ENCODE peak calls at places on chromosomes 2 and 18, in seven cellular contexts. W, Y, T, Q, G, F and X are unnamed samples.

GRCh38 chr18:10230072-10230471 is 224.4 kb upstream of the APCDD1 start:
- DNase-seq in W (no peak), Y (no peak), T (peak), Q (no peak), G (no peak), F (no peak), X (peak)

GRCh38 chr18:77366725-77367641 is 117.3 kb downstream of the GALR1 start:
- DNase-seq in W (peak), Y (peak), T (no peak), Q (peak), G (no peak), F (no peak), X (no peak)

GRCh38 chr2:242034138-242034537 is 164.6 kb downstream of the RTP5 start:
- DNase-seq in W (no peak), Y (no peak), T (no peak), Q (no peak), G (no peak), F (peak), X (no peak)

GRCh38 chr2:157726946-157727345 is 98.3 kb upstream of the ACVR1C start:
- DNase-seq in W (no peak), Y (no peak), T (no peak), Q (no peak), G (no peak), F (no peak), X (no peak)

GRCh38 chr18:32772580-32773186 is at the start of gene KLHL14:
- DNase-seq in W (peak), Y (peak), T (no peak), Q (no peak), G (no peak), F (no peak), X (no peak)

GRCh38 chr2:161954103-161954502 is 119.9 kb downstream of the DPP4 start:
- DNase-seq in W (no peak), Y (no peak), T (peak), Q (no peak), G (no peak), F (no peak), X (no peak)

GRCh38 chr2:43265006-43265770 is 38.8 kb upstream of the ZFP36L2 start:
- DNase-seq in W (no peak), Y (no peak), T (no peak), Q (no peak), G (no peak), F (no peak), X (no peak)

GRCh38 chr2:195819276-195819675 is 162.2 kb downstream of the SLC39A10 start:
- DNase-seq in W (no peak), Y (no peak), T (no peak), Q (no peak), G (no peak), F (no peak), X (no peak)

GRCh38 chr2:224248944-224249371 is 152.9 kb downstream of the FAM124B start:
- DNase-seq in W (no peak), Y (no peak), T (no peak), Q (no peak), G (no peak), F (no peak), X (no peak)

GRCh38 chr2:27830616-27831120 is 59.1 kb downstream of the MRPL33 start:
- DNase-seq in W (no peak), Y (no peak), T (peak), Q (no peak), G (no peak), F (no peak), X (no peak)

GRCh38 chr2:237594514-237594871 is 4.0 kb upstream of the RAB17 start:
- DNase-seq in W (no peak), Y (no peak), T (peak), Q (no peak), G (no peak), F (no peak), X (no peak)

GRCh38 chr2:173997269-173997668 is 32.1 kb upstream of the SP3 start:
- DNase-seq in W (no peak), Y (no peak), T (no peak), Q (no peak), G (no peak), F (no peak), X (no peak)

GRCh38 chr2:239917128-239917956 is 107.8 kb downstream of the NDUFA10 start:
- DNase-seq in W (no peak), Y (no peak), T (no peak), Q (no peak), G (no peak), F (no peak), X (peak)

GRCh38 chr2:106223347-106223746 is 29.2 kb upstream of the UXS1 start:
- DNase-seq in W (no peak), Y (no peak), T (no peak), Q (no peak), G (no peak), F (no peak), X (no peak)

GRCh38 chr2:14220101-14220500 is 412.4 kb upstream of the LRATD1 start:
- DNase-seq in W (no peak), Y (no peak), T (no peak), Q (no peak), G (no peak), F (no peak), X (no peak)

GRCh38 chr18:58526425-58527115 is 102.3 kb downstream of the ALPK2 start:
- DNase-seq in W (no peak), Y (no peak), T (no peak), Q (no peak), G (no peak), F (no peak), X (no peak)

GRCh38 chr2:198127627-198128026 is 323.2 kb downstream of the PLCL1 start:
- DNase-seq in W (peak), Y (peak), T (peak), Q (no peak), G (peak), F (no peak), X (peak)

GRCh38 chr18:36424741-36425142 is 127.2 kb downstream of the FHOD3 start:
- DNase-seq in W (no peak), Y (no peak), T (no peak), Q (no peak), G (no peak), F (no peak), X (no peak)

GRCh38 chr2:218329027-218329825 is 27.4 kb upstream of the CATIP start:
- DNase-seq in W (no peak), Y (no peak), T (no peak), Q (no peak), G (no peak), F (no peak), X (no peak)

GRCh38 chr2:237441605-237442004 is 27.6 kb upstream of the COL6A3 start:
- DNase-seq in W (no peak), Y (no peak), T (no peak), Q (no peak), G (no peak), F (no peak), X (peak)

GRCh38 chr2:64952896-64953482 is 36.2 kb upstream of the SLC1A4 start:
- DNase-seq in W (no peak), Y (no peak), T (peak), Q (no peak), G (no peak), F (no peak), X (peak)

GRCh38 chr18:63646916-63647315 is 2.9 kb upstream of the SERPINB4 start:
- DNase-seq in W (no peak), Y (no peak), T (no peak), Q (no peak), G (no peak), F (no peak), X (no peak)

GRCh38 chr2:198767694-198768093 is 690.0 kb downstream of the SATB2 start:
- DNase-seq in W (no peak), Y (no peak), T (no peak), Q (no peak), G (no peak), F (no peak), X (no peak)

GRCh38 chr2:238378230-238379095 is 48.3 kb upstream of the ASB1 start:
- DNase-seq in W (no peak), Y (peak), T (no peak), Q (no peak), G (no peak), F (no peak), X (no peak)

GRCh38 chr2:39867268-39867667 is 88.2 kb upstream of the THUMPD2 start:
- DNase-seq in W (no peak), Y (no peak), T (no peak), Q (no peak), G (no peak), F (no peak), X (no peak)

GRCh38 chr2:191889924-191890323 is 43.0 kb upstream of the CAVIN2 start:
- DNase-seq in W (no peak), Y (no peak), T (no peak), Q (no peak), G (no peak), F (no peak), X (no peak)

GRCh38 chr2:38370664-38371063 is 6.4 kb downstream of the ATL2 start:
- DNase-seq in W (no peak), Y (no peak), T (no peak), Q (no peak), G (no peak), F (no peak), X (no peak)

GRCh38 chr2:54708584-54709340 is 14.7 kb upstream of the EML6 start:
- DNase-seq in W (no peak), Y (no peak), T (peak), Q (no peak), G (no peak), F (no peak), X (no peak)

GRCh38 chr2:153536105-153536504 is 57.5 kb upstream of the RPRM start:
- DNase-seq in W (no peak), Y (no peak), T (no peak), Q (no peak), G (no peak), F (no peak), X (no peak)

GRCh38 chr2:232667989-232668583 is 29.0 kb upstream of the GIGYF2 start:
- DNase-seq in W (no peak), Y (peak), T (no peak), Q (peak), G (no peak), F (no peak), X (no peak)

GRCh38 chr18:75201936-75202335 is 7.0 kb downstream of the PTGR3 start:
- DNase-seq in W (no peak), Y (peak), T (no peak), Q (no peak), G (no peak), F (no peak), X (no peak)

GRCh38 chr18:46946656-46947282 is 29.4 kb downstream of the KATNAL2 start:
- DNase-seq in W (peak), Y (peak), T (peak), Q (peak), G (peak), F (peak), X (peak)

GRCh38 chr2:23204650-23205049 is 180.3 kb upstream of the KLHL29 start:
- DNase-seq in W (no peak), Y (no peak), T (no peak), Q (no peak), G (no peak), F (no peak), X (no peak)

GRCh38 chr2:79026061-79026460 is 559 bp downstream of the REG3G start:
- DNase-seq in W (no peak), Y (no peak), T (no peak), Q (no peak), G (no peak), F (no peak), X (no peak)